ENCODE peak calls at places on chromosomes 3 and 15, in seven cellular contexts. E, P, I, O, W, U and H are unnamed samples.

GRCh38 chr15:35458176-35458856 is 87.6 kb downstream of the DPH6 start:
- DNase-seq in E (no peak), P (no peak), I (no peak), O (peak), W (no peak), U (no peak), H (no peak)

GRCh38 chr3:185823280-185824044 is 1.4 kb downstream of the IGF2BP2 start:
- DNase-seq in E (no peak), P (peak), I (no peak), O (peak), W (no peak), U (no peak), H (no peak)

GRCh38 chr15:86355798-86356197 is 276.1 kb downstream of the AGBL1 start:
- DNase-seq in E (no peak), P (no peak), I (no peak), O (peak), W (no peak), U (no peak), H (no peak)

GRCh38 chr3:151925419-151925818 is 52.0 kb downstream of the SUCNR1 start:
- DNase-seq in E (peak), P (no peak), I (no peak), O (no peak), W (no peak), U (no peak), H (no peak)

GRCh38 chr3:157119369-157119951 is 40.5 kb downstream of the CCNL1 start:
- DNase-seq in E (no peak), P (peak), I (no peak), O (no peak), W (no peak), U (no peak), H (peak)

GRCh38 chr3:168524129-168524528 is 428.4 kb upstream of the GOLIM4 start:
- DNase-seq in E (no peak), P (no peak), I (no peak), O (no peak), W (no peak), U (no peak), H (no peak)

GRCh38 chr15:40952901-40953712 is at the start of gene CHAC1:
- DNase-seq in E (peak), P (peak), I (peak), O (peak), W (peak), U (peak), H (peak)

GRCh38 chr3:120642368-120642948 is 39.6 kb downstream of the HGD start:
- DNase-seq in E (peak), P (peak), I (no peak), O (peak), W (peak), U (no peak), H (no peak)

GRCh38 chr3:16103472-16103871 is 71.0 kb upstream of the GALNT15 start:
- DNase-seq in E (no peak), P (no peak), I (no peak), O (no peak), W (peak), U (no peak), H (no peak)

GRCh38 chr3:48209438-48209837 is 13.9 kb upstream of the CAMP start:
- DNase-seq in E (no peak), P (no peak), I (no peak), O (no peak), W (no peak), U (no peak), H (no peak)

GRCh38 chr3:187293977-187294376 is 2.4 kb upstream of the MASP1 start:
- DNase-seq in E (no peak), P (no peak), I (no peak), O (no peak), W (no peak), U (no peak), H (no peak)

GRCh38 chr3:146750196-146750595 is 145.1 kb upstream of the PLSCR5 start:
- DNase-seq in E (no peak), P (no peak), I (no peak), O (no peak), W (peak), U (no peak), H (no peak)

GRCh38 chr15:56805466-56806146 is 72.3 kb upstream of the ZNF280D start:
- DNase-seq in E (peak), P (no peak), I (no peak), O (peak), W (peak), U (peak), H (peak)

GRCh38 chr3:26365706-26366105 is 256.9 kb upstream of the LRRC3B start:
- DNase-seq in E (no peak), P (no peak), I (no peak), O (peak), W (no peak), U (no peak), H (no peak)

GRCh38 chr15:41559489-41560177 is 621 bp downstream of the TYRO3 start:
- DNase-seq in E (no peak), P (peak), I (no peak), O (peak), W (no peak), U (no peak), H (no peak)

GRCh38 chr3:98800401-98800800 is 37.3 kb downstream of the ST3GAL6 start:
- DNase-seq in E (no peak), P (no peak), I (no peak), O (no peak), W (no peak), U (no peak), H (no peak)

GRCh38 chr3:14145670-14146380 is 21.0 kb downstream of the TMEM43 start:
- DNase-seq in E (no peak), P (no peak), I (no peak), O (no peak), W (no peak), U (no peak), H (no peak)

GRCh38 chr3:188796122-188796631 is 375.6 kb upstream of the TPRG1 start:
- DNase-seq in E (no peak), P (no peak), I (no peak), O (peak), W (peak), U (no peak), H (no peak)

GRCh38 chr3:57892423-57892822 is 115.8 kb upstream of the FLNB start:
- DNase-seq in E (no peak), P (no peak), I (no peak), O (peak), W (peak), U (no peak), H (no peak)

GRCh38 chr3:22377421-22377820 is 626.4 kb upstream of the ZNF385D start:
- DNase-seq in E (no peak), P (no peak), I (no peak), O (peak), W (peak), U (no peak), H (no peak)

GRCh38 chr3:98971183-98971681 is 69.7 kb upstream of the DCBLD2 start:
- DNase-seq in E (no peak), P (no peak), I (no peak), O (peak), W (peak), U (no peak), H (no peak)

GRCh38 chr15:56249080-56249479 is 5.4 kb upstream of the RFX7 start:
- DNase-seq in E (no peak), P (peak), I (no peak), O (peak), W (peak), U (no peak), H (no peak)

GRCh38 chr3:52679811-52680210 is 5.9 kb downstream of the PBRM1 start:
- DNase-seq in E (no peak), P (no peak), I (no peak), O (no peak), W (no peak), U (no peak), H (no peak)

GRCh38 chr15:64842099-64842940 is 605 bp downstream of the PLEKHO2 start:
- DNase-seq in E (peak), P (peak), I (no peak), O (peak), W (no peak), U (peak), H (no peak)

GRCh38 chr15:99157456-99157855 is 52.6 kb downstream of the SYNM start:
- DNase-seq in E (no peak), P (no peak), I (no peak), O (no peak), W (no peak), U (no peak), H (no peak)

GRCh38 chr3:177300039-177300833 is 103.0 kb upstream of the TBL1XR1 start:
- DNase-seq in E (no peak), P (peak), I (no peak), O (peak), W (peak), U (no peak), H (no peak)

GRCh38 chr15:100734606-100735005 is 132.2 kb downstream of the ASB7 start:
- DNase-seq in E (no peak), P (no peak), I (no peak), O (no peak), W (no peak), U (no peak), H (no peak)

GRCh38 chr15:35271371-35272043 is 186.4 kb upstream of the NANOGP8 start:
- DNase-seq in E (no peak), P (no peak), I (no peak), O (peak), W (no peak), U (no peak), H (no peak)

GRCh38 chr3:12462159-12462962 is 21.9 kb upstream of the TSEN2 start:
- DNase-seq in E (no peak), P (no peak), I (no peak), O (no peak), W (no peak), U (no peak), H (peak)

GRCh38 chr3:25723802-25724201 is 59.1 kb upstream of the TOP2B start:
- DNase-seq in E (no peak), P (no peak), I (no peak), O (no peak), W (no peak), U (no peak), H (no peak)

GRCh38 chr3:66405701-66406091 is 95.1 kb downstream of the LRIG1 start:
- DNase-seq in E (no peak), P (no peak), I (no peak), O (no peak), W (no peak), U (no peak), H (no peak)

GRCh38 chr15:64807051-64807749 is 18.2 kb downstream of the PIF1 start:
- DNase-seq in E (no peak), P (no peak), I (no peak), O (no peak), W (no peak), U (no peak), H (no peak)

GRCh38 chr3:48208088-48208487 is 15.2 kb upstream of the CAMP start:
- DNase-seq in E (no peak), P (no peak), I (no peak), O (no peak), W (no peak), U (no peak), H (no peak)

GRCh38 chr3:153634683-153635082 is 472.7 kb downstream of the RAP2B start:
- DNase-seq in E (no peak), P (no peak), I (no peak), O (no peak), W (no peak), U (no peak), H (no peak)

GRCh38 chr3:176939022-176939817 is 258.1 kb downstream of the TBL1XR1 start:
- DNase-seq in E (peak), P (peak), I (no peak), O (peak), W (peak), U (peak), H (peak)

GRCh38 chr3:150761831-150762661 is 923 bp downstream of the SIAH2 start:
- DNase-seq in E (peak), P (peak), I (peak), O (peak), W (peak), U (peak), H (peak)